ENCODE peak calls at places on chromosomes 13 and 19, in ten cellular contexts. N, U, F, J, W, P, H, Z, M and R are unnamed samples.

GRCh38 chr19:44282846-44283245 is 22.0 kb downstream of the ZNF235 start:
- DNase-seq in N (no peak), U (no peak), F (no peak), J (no peak), W (no peak), P (no peak), H (no peak), Z (no peak), M (no peak), R (no peak)

GRCh38 chr13:46119883-46120614 is 15.2 kb upstream of the CPB2 start:
- DNase-seq in N (peak), U (peak), F (no peak), J (peak), W (no peak), P (no peak), H (no peak), Z (no peak), M (no peak), R (peak)

GRCh38 chr19:57934820-57935665 is at the start of gene ZNF418:
- DNase-seq in N (no peak), U (no peak), F (peak), J (peak), W (peak), P (peak), H (peak), Z (peak), M (peak), R (peak)

GRCh38 chr13:66578305-66578704 is 651.8 kb downstream of the PCDH9 start:
- DNase-seq in N (no peak), U (no peak), F (no peak), J (no peak), W (no peak), P (no peak), H (no peak), Z (no peak), M (no peak), R (no peak)

GRCh38 chr13:32594339-32594738 is 8.1 kb downstream of the PDS5B start:
- DNase-seq in N (no peak), U (no peak), F (no peak), J (no peak), W (no peak), P (no peak), H (no peak), Z (no peak), M (no peak), R (no peak)

GRCh38 chr19:5850743-5851293 is 431 bp downstream of the FUT3 start:
- DNase-seq in N (no peak), U (no peak), F (no peak), J (peak), W (no peak), P (no peak), H (no peak), Z (no peak), M (no peak), R (peak)

GRCh38 chr19:17977488-17977887 is 10.6 kb downstream of the KCNN1 start:
- DNase-seq in N (no peak), U (no peak), F (no peak), J (no peak), W (no peak), P (no peak), H (no peak), Z (no peak), M (no peak), R (no peak)

GRCh38 chr19:29876414-29876813 is 64.6 kb downstream of the CCNE1 start:
- DNase-seq in N (no peak), U (no peak), F (no peak), J (no peak), W (no peak), P (no peak), H (no peak), Z (no peak), M (no peak), R (peak)

GRCh38 chr19:4071610-4072009 is 4.9 kb upstream of the ZBTB7A start:
- DNase-seq in N (no peak), U (no peak), F (no peak), J (no peak), W (no peak), P (no peak), H (no peak), Z (no peak), M (no peak), R (no peak)

GRCh38 chr13:44373247-44373600 is 400 bp upstream of the SERP2 start:
- DNase-seq in N (no peak), U (no peak), F (no peak), J (no peak), W (no peak), P (no peak), H (no peak), Z (no peak), M (no peak), R (no peak)

GRCh38 chr13:73870970-73871935 is 263.0 kb downstream of the KLF12 start:
- DNase-seq in N (no peak), U (no peak), F (no peak), J (peak), W (no peak), P (peak), H (peak), Z (no peak), M (no peak), R (peak)

GRCh38 chr19:20422616-20423205 is 142.9 kb downstream of the ZNF737 start:
- DNase-seq in N (no peak), U (no peak), F (no peak), J (no peak), W (no peak), P (no peak), H (no peak), Z (no peak), M (no peak), R (no peak)

GRCh38 chr19:52307275-52307674 is 10.3 kb downstream of the ZNF480 start:
- DNase-seq in N (no peak), U (peak), F (no peak), J (no peak), W (no peak), P (no peak), H (no peak), Z (no peak), M (no peak), R (peak)

GRCh38 chr19:46537136-46538097 is 41.8 kb upstream of the PNMA8B start:
- DNase-seq in N (peak), U (no peak), F (no peak), J (peak), W (peak), P (peak), H (peak), Z (peak), M (peak), R (peak)

GRCh38 chr13:114089751-114090400 is 42.5 kb downstream of the RASA3 start:
- DNase-seq in N (no peak), U (no peak), F (no peak), J (no peak), W (no peak), P (no peak), H (no peak), Z (no peak), M (no peak), R (no peak)

GRCh38 chr19:34135033-34135370 is 37.3 kb upstream of the LSM14A start:
- DNase-seq in N (no peak), U (no peak), F (no peak), J (no peak), W (no peak), P (no peak), H (no peak), Z (no peak), M (no peak), R (peak)

GRCh38 chr19:1474011-1474764 is 4.8 kb downstream of the C19orf25 start:
- DNase-seq in N (no peak), U (no peak), F (peak), J (no peak), W (no peak), P (no peak), H (peak), Z (no peak), M (no peak), R (no peak)

GRCh38 chr13:30895773-30896172 is 10.3 kb upstream of the MEDAG start:
- DNase-seq in N (peak), U (no peak), F (no peak), J (peak), W (no peak), P (no peak), H (peak), Z (no peak), M (no peak), R (no peak)

GRCh38 chr13:98794498-98794897 is 42.0 kb upstream of the SLC15A1 start:
- DNase-seq in N (no peak), U (no peak), F (no peak), J (no peak), W (no peak), P (no peak), H (no peak), Z (no peak), M (no peak), R (no peak)

GRCh38 chr13:29994911-29995601 is 144.6 kb upstream of the UBL3 start:
- DNase-seq in N (no peak), U (no peak), F (no peak), J (no peak), W (no peak), P (no peak), H (no peak), Z (no peak), M (no peak), R (no peak)

GRCh38 chr19:32708457-32708856 is 11.1 kb upstream of the TDRD12 start:
- DNase-seq in N (no peak), U (no peak), F (no peak), J (no peak), W (no peak), P (peak), H (no peak), Z (peak), M (no peak), R (no peak)

GRCh38 chr13:30022796-30023195 is 172.4 kb upstream of the UBL3 start:
- DNase-seq in N (no peak), U (no peak), F (no peak), J (no peak), W (no peak), P (no peak), H (no peak), Z (no peak), M (no peak), R (no peak)

GRCh38 chr13:52846567-52847321 is 1.7 kb downstream of the PCDH8 start:
- DNase-seq in N (no peak), U (no peak), F (peak), J (no peak), W (no peak), P (peak), H (no peak), Z (no peak), M (no peak), R (no peak)

GRCh38 chr19:751501-752341 is 809 bp downstream of the MISP start:
- DNase-seq in N (peak), U (no peak), F (no peak), J (peak), W (no peak), P (no peak), H (peak), Z (no peak), M (no peak), R (no peak)

GRCh38 chr13:77113496-77113895 is 86.5 kb upstream of the FBXL3 start:
- DNase-seq in N (no peak), U (no peak), F (no peak), J (peak), W (no peak), P (no peak), H (no peak), Z (no peak), M (no peak), R (no peak)

GRCh38 chr13:100506154-100506553 is 82.4 kb downstream of the GGACT start:
- DNase-seq in N (no peak), U (no peak), F (no peak), J (no peak), W (no peak), P (peak), H (no peak), Z (peak), M (no peak), R (no peak)

GRCh38 chr13:72384879-72385278 is 342.6 kb downstream of the MZT1 start:
- DNase-seq in N (no peak), U (no peak), F (no peak), J (peak), W (no peak), P (no peak), H (no peak), Z (no peak), M (no peak), R (peak)

GRCh38 chr13:52830946-52831345 is 17.5 kb downstream of the PCDH8 start:
- DNase-seq in N (no peak), U (no peak), F (no peak), J (no peak), W (no peak), P (no peak), H (no peak), Z (no peak), M (no peak), R (no peak)

GRCh38 chr19:35869327-35870123 is 1.2 kb downstream of the APLP1 start:
- DNase-seq in N (peak), U (peak), F (peak), J (peak), W (no peak), P (peak), H (peak), Z (peak), M (peak), R (peak)

GRCh38 chr13:30616927-30617314 is 799 bp upstream of the USPL1 start:
- DNase-seq in N (peak), U (peak), F (peak), J (peak), W (peak), P (peak), H (peak), Z (peak), M (no peak), R (peak)